ENCODE peak calls at places on chromosomes 2 and 18, in four cellular contexts. O is LoVo, M is GM06990, R is HEK293T. N is an unnamed sample.

GRCh38 chr2:27792759-27793158 is 21.2 kb downstream of the MRPL33 start:
- DNase-seq in M (no peak), O (peak; percentile 29), R (no peak), N (no peak)

GRCh38 chr18:74230922-74231714 is 60.6 kb downstream of the CYB5A start:
- DNase-seq in O (no peak), M (no peak), R (no peak), N (no peak)

GRCh38 chr2:75311993-75312392 is 112.7 kb upstream of the TACR1 start:
- DNase-seq in M (peak; percentile 78), R (peak; percentile 36), O (no peak), N (no peak)

GRCh38 chr18:58400337-58400885 is 228.5 kb downstream of the ALPK2 start:
- DNase-seq in M (no peak), R (no peak), O (no peak), N (no peak)

GRCh38 chr18:9086015-9086414 is 16.5 kb upstream of the NDUFV2 start:
- DNase-seq in M (no peak), R (no peak), O (no peak), N (no peak)

GRCh38 chr2:201257941-201258665 is 2.2 kb upstream of the CASP8 start:
- DNase-seq in R (no peak), M (peak; percentile 84), O (peak; percentile 83), N (peak; percentile 12)

GRCh38 chr2:84427235-84428138 is 31.6 kb downstream of the SUCLG1 start:
- DNase-seq in O (no peak), R (no peak), M (no peak), N (no peak)

GRCh38 chr2:71000780-71001591 is 6.3 kb upstream of the TEX261 start:
- DNase-seq in M (peak; percentile 65), R (peak; percentile 86), O (peak; percentile 76), N (peak; percentile 76)

GRCh38 chr2:204145197-204146190 is 208.9 kb downstream of the ICOS start:
- DNase-seq in R (peak; percentile 78), M (peak; percentile 38), O (peak; percentile 83), N (peak; percentile 80)

GRCh38 chr2:59490994-59491393 is 1062.5 kb downstream of the BCL11A start:
- DNase-seq in O (no peak), R (no peak), M (no peak), N (no peak)